ENCODE peak calls at places on chromosomes 7 and 10, in ten cellular contexts. One of them, this sample, is unnamed.

GRCh38 chr7:132547806-132548205 is 28.5 kb downstream of the PLXNA4 start:
- DNase-seq in RCC 7860: no peak
- DNase-seq in activated naive CD4-positive, alpha-beta T cell treated with anti-CD3 and anti-CD28 coated beads, Interleukin-2, amount 10 ng/mL, durations not matched to agents 7 days and 5 days: no peak
- DNase-seq in NCI-H1417: no peak
- DNase-seq in dermis microvascular lymphatic vessel endothelial cell: no peak
- DNase-seq in AG10803: no peak
- DNase-seq in osteocyte: no peak
- DNase-seq in stimulated activated CD8-positive, alpha-beta memory T cell treated with anti-CD3 and anti-CD28 coated beads, Interleukin-15, amount 100 ng/mL, for 24 hours: no peak
- DNase-seq in naive thymus-derived CD8-positive, alpha-beta T cell: no peak
- DNase-seq in cardiac fibroblast: no peak
- DNase-seq in this sample: no peak

GRCh38 chr7:114310344-114311118 is 104.1 kb upstream of the FOXP2 start:
- DNase-seq in dermis microvascular lymphatic vessel endothelial cell: peak; percentile 17
- DNase-seq in cardiac fibroblast: no peak
- DNase-seq in RCC 7860: no peak
- DNase-seq in osteocyte: no peak
- DNase-seq in stimulated activated CD8-positive, alpha-beta memory T cell treated with anti-CD3 and anti-CD28 coated beads, Interleukin-15, amount 100 ng/mL, for 24 hours: no peak
- DNase-seq in activated naive CD4-positive, alpha-beta T cell treated with anti-CD3 and anti-CD28 coated beads, Interleukin-2, amount 10 ng/mL, durations not matched to agents 7 days and 5 days: no peak
- DNase-seq in NCI-H1417: peak; percentile 15
- DNase-seq in AG10803: peak; percentile 1
- DNase-seq in naive thymus-derived CD8-positive, alpha-beta T cell: no peak
- DNase-seq in this sample: no peak

GRCh38 chr7:24911213-24911603 is 68.8 kb downstream of the OSBPL3 start:
- DNase-seq in activated naive CD4-positive, alpha-beta T cell treated with anti-CD3 and anti-CD28 coated beads, Interleukin-2, amount 10 ng/mL, durations not matched to agents 7 days and 5 days: peak; percentile 51
- DNase-seq in cardiac fibroblast: no peak
- DNase-seq in naive thymus-derived CD8-positive, alpha-beta T cell: no peak
- DNase-seq in stimulated activated CD8-positive, alpha-beta memory T cell treated with anti-CD3 and anti-CD28 coated beads, Interleukin-15, amount 100 ng/mL, for 24 hours: no peak
- DNase-seq in dermis microvascular lymphatic vessel endothelial cell: no peak
- DNase-seq in osteocyte: no peak
- DNase-seq in RCC 7860: no peak
- DNase-seq in NCI-H1417: peak; percentile 29
- DNase-seq in AG10803: no peak
- DNase-seq in this sample: peak; percentile 21

GRCh38 chr7:68980011-68980410 is 618.3 kb upstream of the AUTS2 start:
- DNase-seq in cardiac fibroblast: no peak
- DNase-seq in NCI-H1417: no peak
- DNase-seq in AG10803: peak; percentile 50
- DNase-seq in activated naive CD4-positive, alpha-beta T cell treated with anti-CD3 and anti-CD28 coated beads, Interleukin-2, amount 10 ng/mL, durations not matched to agents 7 days and 5 days: no peak
- DNase-seq in RCC 7860: peak; percentile 29
- DNase-seq in naive thymus-derived CD8-positive, alpha-beta T cell: no peak
- DNase-seq in dermis microvascular lymphatic vessel endothelial cell: no peak
- DNase-seq in stimulated activated CD8-positive, alpha-beta memory T cell treated with anti-CD3 and anti-CD28 coated beads, Interleukin-15, amount 100 ng/mL, for 24 hours: no peak
- DNase-seq in osteocyte: no peak
- DNase-seq in this sample: no peak

GRCh38 chr7:106610996-106611886 is 49.7 kb downstream of the CCDC71L start:
- DNase-seq in dermis microvascular lymphatic vessel endothelial cell: no peak
- DNase-seq in osteocyte: no peak
- DNase-seq in RCC 7860: no peak
- DNase-seq in cardiac fibroblast: no peak
- DNase-seq in AG10803: peak; percentile 30
- DNase-seq in naive thymus-derived CD8-positive, alpha-beta T cell: no peak
- DNase-seq in activated naive CD4-positive, alpha-beta T cell treated with anti-CD3 and anti-CD28 coated beads, Interleukin-2, amount 10 ng/mL, durations not matched to agents 7 days and 5 days: no peak
- DNase-seq in stimulated activated CD8-positive, alpha-beta memory T cell treated with anti-CD3 and anti-CD28 coated beads, Interleukin-15, amount 100 ng/mL, for 24 hours: no peak
- DNase-seq in NCI-H1417: peak; percentile 87
- DNase-seq in this sample: no peak

GRCh38 chr10:62541811-62542210 is 167.6 kb downstream of the ZNF365 start:
- DNase-seq in osteocyte: no peak
- DNase-seq in dermis microvascular lymphatic vessel endothelial cell: no peak
- DNase-seq in NCI-H1417: no peak
- DNase-seq in cardiac fibroblast: no peak
- DNase-seq in naive thymus-derived CD8-positive, alpha-beta T cell: no peak
- DNase-seq in RCC 7860: no peak
- DNase-seq in activated naive CD4-positive, alpha-beta T cell treated with anti-CD3 and anti-CD28 coated beads, Interleukin-2, amount 10 ng/mL, durations not matched to agents 7 days and 5 days: no peak
- DNase-seq in AG10803: no peak
- DNase-seq in stimulated activated CD8-positive, alpha-beta memory T cell treated with anti-CD3 and anti-CD28 coated beads, Interleukin-15, amount 100 ng/mL, for 24 hours: no peak
- DNase-seq in this sample: no peak

GRCh38 chr7:149622444-149623210 is 125.0 kb upstream of the ZNF746 start:
- DNase-seq in dermis microvascular lymphatic vessel endothelial cell: no peak
- DNase-seq in AG10803: no peak
- DNase-seq in cardiac fibroblast: no peak
- DNase-seq in RCC 7860: no peak
- DNase-seq in activated naive CD4-positive, alpha-beta T cell treated with anti-CD3 and anti-CD28 coated beads, Interleukin-2, amount 10 ng/mL, durations not matched to agents 7 days and 5 days: no peak
- DNase-seq in NCI-H1417: no peak
- DNase-seq in stimulated activated CD8-positive, alpha-beta memory T cell treated with anti-CD3 and anti-CD28 coated beads, Interleukin-15, amount 100 ng/mL, for 24 hours: no peak
- DNase-seq in naive thymus-derived CD8-positive, alpha-beta T cell: no peak
- DNase-seq in osteocyte: no peak
- DNase-seq in this sample: no peak

GRCh38 chr7:68143345-68143744 is 1146.7 kb downstream of the TYW1 start:
- DNase-seq in dermis microvascular lymphatic vessel endothelial cell: no peak
- DNase-seq in RCC 7860: no peak
- DNase-seq in cardiac fibroblast: no peak
- DNase-seq in stimulated activated CD8-positive, alpha-beta memory T cell treated with anti-CD3 and anti-CD28 coated beads, Interleukin-15, amount 100 ng/mL, for 24 hours: no peak
- DNase-seq in activated naive CD4-positive, alpha-beta T cell treated with anti-CD3 and anti-CD28 coated beads, Interleukin-2, amount 10 ng/mL, durations not matched to agents 7 days and 5 days: no peak
- DNase-seq in naive thymus-derived CD8-positive, alpha-beta T cell: no peak
- DNase-seq in AG10803: no peak
- DNase-seq in NCI-H1417: no peak
- DNase-seq in osteocyte: no peak
- DNase-seq in this sample: no peak

GRCh38 chr10:79139124-79139835 is 70.5 kb downstream of the ZMIZ1 start:
- DNase-seq in osteocyte: no peak
- DNase-seq in cardiac fibroblast: peak; percentile 91
- DNase-seq in AG10803: peak; percentile 82
- DNase-seq in RCC 7860: no peak
- DNase-seq in dermis microvascular lymphatic vessel endothelial cell: peak; percentile 48
- DNase-seq in stimulated activated CD8-positive, alpha-beta memory T cell treated with anti-CD3 and anti-CD28 coated beads, Interleukin-15, amount 100 ng/mL, for 24 hours: no peak
- DNase-seq in activated naive CD4-positive, alpha-beta T cell treated with anti-CD3 and anti-CD28 coated beads, Interleukin-2, amount 10 ng/mL, durations not matched to agents 7 days and 5 days: no peak
- DNase-seq in naive thymus-derived CD8-positive, alpha-beta T cell: no peak
- DNase-seq in NCI-H1417: peak; percentile 12
- DNase-seq in this sample: no peak

GRCh38 chr10:101693701-101694055 is 1.3 kb downstream of the FBXW4 start:
- DNase-seq in cardiac fibroblast: peak; percentile 70
- DNase-seq in activated naive CD4-positive, alpha-beta T cell treated with anti-CD3 and anti-CD28 coated beads, Interleukin-2, amount 10 ng/mL, durations not matched to agents 7 days and 5 days: no peak
- DNase-seq in naive thymus-derived CD8-positive, alpha-beta T cell: no peak
- DNase-seq in RCC 7860: peak; percentile 39
- DNase-seq in dermis microvascular lymphatic vessel endothelial cell: no peak
- DNase-seq in AG10803: peak; percentile 62
- DNase-seq in stimulated activated CD8-positive, alpha-beta memory T cell treated with anti-CD3 and anti-CD28 coated beads, Interleukin-15, amount 100 ng/mL, for 24 hours: no peak
- DNase-seq in osteocyte: no peak
- DNase-seq in NCI-H1417: no peak
- DNase-seq in this sample: no peak

GRCh38 chr7:8217200-8218068 is 44.5 kb downstream of the ICA1 start:
- DNase-seq in RCC 7860: peak; percentile 51
- DNase-seq in cardiac fibroblast: peak; percentile 86
- DNase-seq in AG10803: peak; percentile 72
- DNase-seq in stimulated activated CD8-positive, alpha-beta memory T cell treated with anti-CD3 and anti-CD28 coated beads, Interleukin-15, amount 100 ng/mL, for 24 hours: no peak
- DNase-seq in osteocyte: no peak
- DNase-seq in activated naive CD4-positive, alpha-beta T cell treated with anti-CD3 and anti-CD28 coated beads, Interleukin-2, amount 10 ng/mL, durations not matched to agents 7 days and 5 days: no peak
- DNase-seq in NCI-H1417: peak; percentile 87
- DNase-seq in naive thymus-derived CD8-positive, alpha-beta T cell: peak; percentile 11
- DNase-seq in dermis microvascular lymphatic vessel endothelial cell: peak; percentile 67
- DNase-seq in this sample: no peak

GRCh38 chr10:52334595-52334994 is 20.5 kb downstream of the DKK1 start:
- DNase-seq in naive thymus-derived CD8-positive, alpha-beta T cell: no peak
- DNase-seq in RCC 7860: no peak
- DNase-seq in AG10803: no peak
- DNase-seq in cardiac fibroblast: peak; percentile 57
- DNase-seq in osteocyte: no peak
- DNase-seq in dermis microvascular lymphatic vessel endothelial cell: no peak
- DNase-seq in activated naive CD4-positive, alpha-beta T cell treated with anti-CD3 and anti-CD28 coated beads, Interleukin-2, amount 10 ng/mL, durations not matched to agents 7 days and 5 days: no peak
- DNase-seq in NCI-H1417: no peak
- DNase-seq in stimulated activated CD8-positive, alpha-beta memory T cell treated with anti-CD3 and anti-CD28 coated beads, Interleukin-15, amount 100 ng/mL, for 24 hours: no peak
- DNase-seq in this sample: no peak

This sample was measured in T-cell.